ENCODE peak calls at places on chromosomes 12 and 14, in five cellular contexts. One of them, this sample, is unnamed.

GRCh38 chr14:104700747-104701215 is 11.4 kb downstream of the INF2 start:
- DNase-seq in ovary: no peak
- DNase-seq in left ventricle myocardium inferior: no peak
- DNase-seq in GM12864: no peak
- DNase-seq in GM23338: peak
- DNase-seq in this sample: no peak

GRCh38 chr14:103273847-103274615 is 60.0 kb upstream of the EIF5 start:
- DNase-seq in ovary: no peak
- DNase-seq in left ventricle myocardium inferior: no peak
- DNase-seq in GM12864: no peak
- DNase-seq in GM23338: peak
- DNase-seq in this sample: no peak

GRCh38 chr12:115700896-115701465 is 576.5 kb downstream of the MED13L start:
- DNase-seq in ovary: no peak
- DNase-seq in left ventricle myocardium inferior: no peak
- DNase-seq in GM12864: no peak
- DNase-seq in GM23338: no peak
- DNase-seq in this sample: no peak

GRCh38 chr12:120932058-120932457 is 27.9 kb upstream of the SPPL3 start:
- DNase-seq in ovary: no peak
- DNase-seq in left ventricle myocardium inferior: no peak
- DNase-seq in GM12864: no peak
- DNase-seq in GM23338: no peak
- DNase-seq in this sample: no peak

GRCh38 chr12:12616512-12617275 is 5.0 kb downstream of the CREBL2 start:
- DNase-seq in ovary: no peak
- DNase-seq in left ventricle myocardium inferior: no peak
- DNase-seq in GM12864: no peak
- DNase-seq in GM23338: no peak
- DNase-seq in this sample: no peak

GRCh38 chr12:57190821-57191220 is 25.8 kb upstream of the NXPH4 start:
- DNase-seq in ovary: no peak
- DNase-seq in left ventricle myocardium inferior: no peak
- DNase-seq in GM12864: no peak
- DNase-seq in GM23338: no peak
- DNase-seq in this sample: no peak

GRCh38 chr12:73612571-73612970 is 925.1 kb upstream of the ATXN7L3B start:
- DNase-seq in ovary: no peak
- DNase-seq in left ventricle myocardium inferior: no peak
- DNase-seq in GM12864: no peak
- DNase-seq in GM23338: no peak
- DNase-seq in this sample: peak

GRCh38 chr12:117100251-117100650 is 1.0 kb upstream of the TESC start:
- DNase-seq in ovary: no peak
- DNase-seq in left ventricle myocardium inferior: no peak
- DNase-seq in GM12864: no peak
- DNase-seq in GM23338: peak
- DNase-seq in this sample: no peak

GRCh38 chr12:68844788-68845695 is 37.1 kb downstream of the MDM2 start:
- DNase-seq in ovary: no peak
- DNase-seq in left ventricle myocardium inferior: no peak
- DNase-seq in GM12864: no peak
- DNase-seq in GM23338: no peak
- DNase-seq in this sample: no peak

GRCh38 chr14:61568572-61569011 is 126.7 kb upstream of the HIF1A start:
- DNase-seq in ovary: peak
- DNase-seq in left ventricle myocardium inferior: peak
- DNase-seq in GM12864: peak
- DNase-seq in GM23338: peak
- DNase-seq in this sample: peak

GRCh38 chr12:68349083-68349700 is 17.0 kb upstream of the MDM1 start:
- DNase-seq in ovary: no peak
- DNase-seq in left ventricle myocardium inferior: no peak
- DNase-seq in GM12864: no peak
- DNase-seq in GM23338: no peak
- DNase-seq in this sample: no peak

GRCh38 chr14:30283822-30284446 is 275.0 kb upstream of the G2E3 start:
- DNase-seq in ovary: no peak
- DNase-seq in left ventricle myocardium inferior: no peak
- DNase-seq in GM12864: no peak
- DNase-seq in GM23338: peak
- DNase-seq in this sample: peak

GRCh38 chr14:93655078-93655750 is 133.1 kb downstream of the PRIMA1 start:
- DNase-seq in ovary: no peak
- DNase-seq in left ventricle myocardium inferior: no peak
- DNase-seq in GM12864: peak
- DNase-seq in GM23338: peak
- DNase-seq in this sample: peak

GRCh38 chr12:41566703-41567102 is 378.6 kb downstream of the PDZRN4 start:
- DNase-seq in ovary: no peak
- DNase-seq in left ventricle myocardium inferior: no peak
- DNase-seq in GM12864: no peak
- DNase-seq in GM23338: no peak
- DNase-seq in this sample: no peak

GRCh38 chr12:34215893-34216285 is 193.6 kb downstream of the ALG10 start:
- DNase-seq in ovary: no peak
- DNase-seq in left ventricle myocardium inferior: no peak
- DNase-seq in GM12864: no peak
- DNase-seq in GM23338: no peak
- DNase-seq in this sample: no peak

GRCh38 chr12:25677180-25677937 is 124.3 kb upstream of the LMNTD1 start:
- DNase-seq in ovary: no peak
- DNase-seq in left ventricle myocardium inferior: no peak
- DNase-seq in GM12864: no peak
- DNase-seq in GM23338: no peak
- DNase-seq in this sample: no peak

GRCh38 chr12:25686351-25686750 is 133.3 kb upstream of the LMNTD1 start:
- DNase-seq in ovary: no peak
- DNase-seq in left ventricle myocardium inferior: no peak
- DNase-seq in GM12864: no peak
- DNase-seq in GM23338: no peak
- DNase-seq in this sample: no peak

GRCh38 chr12:25684070-25684469 is 131.0 kb upstream of the LMNTD1 start:
- DNase-seq in ovary: no peak
- DNase-seq in left ventricle myocardium inferior: no peak
- DNase-seq in GM12864: no peak
- DNase-seq in GM23338: no peak
- DNase-seq in this sample: no peak

GRCh38 chr12:25682421-25682820 is 129.3 kb upstream of the LMNTD1 start:
- DNase-seq in ovary: no peak
- DNase-seq in left ventricle myocardium inferior: no peak
- DNase-seq in GM12864: no peak
- DNase-seq in GM23338: no peak
- DNase-seq in this sample: no peak

DNA sequence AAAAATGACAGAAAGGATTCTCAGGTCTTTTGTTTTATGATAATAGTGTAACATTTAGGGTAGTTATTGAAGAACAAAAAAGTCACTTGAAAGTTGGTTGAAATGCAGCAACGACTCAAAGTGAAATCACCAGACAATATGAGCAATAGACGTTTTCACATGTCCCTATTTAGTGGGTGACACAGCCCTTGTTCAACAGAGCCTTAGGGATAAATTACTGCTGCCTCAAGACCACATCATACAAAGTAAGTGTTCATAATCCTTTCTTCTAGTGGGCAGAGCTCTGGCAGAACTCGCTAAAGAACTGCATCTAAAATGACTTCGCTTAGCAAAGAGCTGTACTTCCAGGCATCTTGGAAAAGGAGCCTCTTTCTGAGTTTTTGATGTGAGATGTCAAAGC is 128.5 kb upstream of the LMNTD1 start:
- DNase-seq in ovary: no peak
- DNase-seq in left ventricle myocardium inferior: no peak
- DNase-seq in GM12864: no peak
- DNase-seq in GM23338: no peak
- DNase-seq in this sample: peak
- H3K4me3 ChIP-seq in ovary: no peak
- H3K4me3 ChIP-seq in left ventricle myocardium inferior: no peak
- H3K4me3 ChIP-seq in GM12864: no peak
- H3K4me3 ChIP-seq in GM23338: no peak
- H3K4me3 ChIP-seq in this sample: no peak

GRCh38 chr12:4355150-4355842 is 24.2 kb downstream of the FGF23 start:
- DNase-seq in ovary: no peak
- DNase-seq in left ventricle myocardium inferior: no peak
- DNase-seq in GM12864: no peak
- DNase-seq in GM23338: no peak
- DNase-seq in this sample: no peak

GRCh38 chr12:4353785-4354208 is 25.7 kb downstream of the FGF23 start:
- DNase-seq in ovary: no peak
- DNase-seq in left ventricle myocardium inferior: no peak
- DNase-seq in GM12864: no peak
- DNase-seq in GM23338: peak
- DNase-seq in this sample: peak

GRCh38 chr12:4355843-4356327 is 23.6 kb downstream of the FGF23 start:
- DNase-seq in ovary: no peak
- DNase-seq in left ventricle myocardium inferior: no peak
- DNase-seq in GM12864: peak
- DNase-seq in GM23338: peak
- DNase-seq in this sample: peak
- TF ChIP-seq CTCF in ovary: no peak
- TF ChIP-seq CTCF in left ventricle myocardium inferior: peak
- TF ChIP-seq CTCF in GM12864: peak
- TF ChIP-seq CTCF in GM23338: peak
- TF ChIP-seq CTCF in this sample: peak

DNA sequence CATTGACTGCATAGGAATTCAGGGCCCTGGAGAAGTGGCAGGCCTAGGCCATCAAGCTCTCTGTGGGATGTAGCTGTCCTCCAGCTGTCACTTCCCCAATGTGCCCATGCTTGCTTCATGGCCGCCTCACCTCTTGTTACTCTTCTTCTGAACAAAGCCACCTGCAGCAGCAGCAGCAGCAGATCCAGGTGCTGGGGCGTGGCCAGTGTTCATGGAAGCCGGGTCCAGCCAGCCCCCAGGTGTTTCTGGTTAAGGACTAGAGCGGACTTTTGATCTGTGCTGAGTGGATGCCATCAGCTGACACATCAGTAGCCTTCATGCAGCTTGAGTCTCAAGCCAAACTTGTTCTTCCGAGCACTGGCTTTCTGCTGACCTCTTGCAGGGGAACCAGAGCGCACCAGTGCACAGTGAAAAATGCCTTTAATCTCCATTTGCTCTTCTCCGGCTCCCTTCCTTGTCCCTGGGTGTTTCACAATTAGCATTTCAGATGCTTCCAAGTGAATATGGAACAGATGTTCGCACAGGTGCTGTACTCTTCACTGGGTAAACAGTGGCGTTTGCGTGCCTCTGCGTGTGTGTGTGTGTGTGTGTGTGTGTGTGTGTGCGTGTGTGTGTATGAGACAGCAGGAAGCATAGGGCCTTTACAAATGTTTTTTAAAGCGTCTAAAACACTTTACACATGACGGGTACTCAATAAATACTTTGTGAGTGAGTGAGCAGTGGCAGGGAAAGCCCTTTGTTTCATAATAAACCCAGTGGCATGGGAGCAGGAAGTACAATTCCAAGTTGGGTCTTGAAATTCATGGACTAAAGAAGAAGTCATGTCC is 20.1 kb downstream of the TPCN1 start:
- DNase-seq in ovary: no peak
- DNase-seq in left ventricle myocardium inferior: no peak
- DNase-seq in GM12864: no peak
- DNase-seq in GM23338: no peak
- DNase-seq in this sample: peak
- H3K4me3 ChIP-seq in ovary: no peak
- H3K4me3 ChIP-seq in left ventricle myocardium inferior: no peak
- H3K4me3 ChIP-seq in GM12864: no peak
- H3K4me3 ChIP-seq in GM23338: no peak
- H3K4me3 ChIP-seq in this sample: no peak

DNA sequence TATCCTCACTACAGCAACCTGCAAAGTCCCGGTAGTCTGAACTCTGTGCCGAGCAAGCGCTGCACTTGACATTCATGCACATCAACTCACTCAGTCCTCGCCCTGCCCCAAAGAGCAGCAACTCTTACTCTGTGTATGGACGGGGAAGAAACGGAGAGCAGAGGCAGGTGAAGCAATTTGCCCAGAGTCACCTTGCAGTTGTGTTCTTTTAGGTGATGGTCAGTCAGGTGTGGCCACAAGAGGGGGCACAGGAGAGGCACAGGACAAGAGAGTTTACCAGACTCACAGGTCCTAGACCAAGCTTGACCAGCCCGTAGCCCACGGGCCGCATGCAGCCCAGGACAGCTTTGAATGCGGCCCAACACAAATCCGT is 39.1 kb downstream of the TSPAN11 start:
- DNase-seq in ovary: no peak
- DNase-seq in left ventricle myocardium inferior: no peak
- DNase-seq in GM12864: no peak
- DNase-seq in GM23338: peak
- DNase-seq in this sample: no peak
- TF ChIP-seq CTCF in ovary: no peak
- TF ChIP-seq CTCF in left ventricle myocardium inferior: peak
- TF ChIP-seq CTCF in GM12864: no peak
- TF ChIP-seq CTCF in GM23338: peak
- TF ChIP-seq CTCF in this sample: peak

DNA sequence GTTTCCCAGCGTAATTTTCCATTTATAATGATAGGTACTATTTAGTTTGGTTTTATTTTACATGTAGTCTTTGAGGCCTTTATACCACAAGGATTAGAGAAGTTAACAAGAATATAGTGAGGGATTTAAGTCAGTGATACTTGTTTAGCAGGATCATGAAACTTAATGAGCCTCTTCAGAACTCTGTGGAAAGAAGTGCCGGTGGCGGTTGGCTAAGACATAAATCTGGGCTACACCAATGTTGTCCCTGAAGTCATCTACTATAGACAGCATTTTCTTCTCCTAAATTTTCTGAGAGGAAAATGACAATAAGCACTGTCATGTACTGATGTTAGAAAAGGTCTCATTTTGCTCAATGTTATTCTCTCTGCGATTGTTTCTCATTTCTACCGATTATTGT is 1226.0 kb upstream of the SEL1L start:
- DNase-seq in ovary: no peak
- DNase-seq in left ventricle myocardium inferior: no peak
- DNase-seq in GM12864: no peak
- DNase-seq in GM23338: no peak
- DNase-seq in this sample: no peak
- H3K4me3 ChIP-seq in ovary: no peak
- H3K4me3 ChIP-seq in left ventricle myocardium inferior: no peak
- H3K4me3 ChIP-seq in GM12864: no peak
- H3K4me3 ChIP-seq in GM23338: no peak
- H3K4me3 ChIP-seq in this sample: no peak

GRCh38 chr14:64117671-64118402 is 176.3 kb downstream of the ESR2 start:
- DNase-seq in ovary: no peak
- DNase-seq in left ventricle myocardium inferior: peak
- DNase-seq in GM12864: no peak
- DNase-seq in GM23338: no peak
- DNase-seq in this sample: peak
- TF ChIP-seq CTCF in ovary: no peak
- TF ChIP-seq CTCF in left ventricle myocardium inferior: peak
- TF ChIP-seq CTCF in GM12864: no peak
- TF ChIP-seq CTCF in GM23338: no peak
- TF ChIP-seq CTCF in this sample: peak